ENCODE peak calls at places on chromosomes 4 and X, in ten cellular contexts. S, D, C, L, H, V, M, B, R and X are unnamed samples.
A peak's percentile ranks its signal among the peaks of the same experiment; 100 is the strongest.

GRCh38 chr4:31741321-31741720 is 1021.2 kb downstream of the PCDH7 start:
- DNase-seq in L (no peak), V (no peak), C (no peak), D (no peak), H (no peak), B (no peak), S (no peak), M (no peak), R (no peak), X (no peak)

GRCh38 chr4:110480031-110480549 is 4.1 kb downstream of the ENPEP start:
- DNase-seq in R (peak; percentile 19), S (no peak), C (peak; percentile 95), L (peak; percentile 78), M (no peak), V (no peak), D (no peak), B (peak; percentile 4), H (peak; percentile 94), X (peak; percentile 2)

GRCh38 chrX:119190251-119190651 is 45.8 kb upstream of the PGRMC1 start:
- DNase-seq in D (no peak), C (no peak), L (no peak), S (no peak), R (no peak), M (no peak), V (no peak), H (peak; percentile 37), B (no peak), X (no peak)

GRCh38 chr4:110152386-110152785 is 46.0 kb downstream of the ELOVL6 start:
- DNase-seq in M (no peak), S (no peak), L (no peak), H (no peak), B (no peak), V (no peak), C (no peak), D (no peak), R (no peak), X (no peak)

GRCh38 chr4:5990446-5991160 is 27.6 kb downstream of the C4orf50 start:
- DNase-seq in L (no peak), B (no peak), C (no peak), D (peak; percentile 5), M (no peak), V (no peak), H (no peak), S (no peak), R (no peak), X (no peak)

GRCh38 chrX:137423241-137423640 is 142.7 kb upstream of the ZIC3 start:
- DNase-seq in H (no peak), B (no peak), M (no peak), S (no peak), C (no peak), L (no peak), D (no peak), V (no peak), R (no peak), X (no peak)

GRCh38 chrX:132956421-132957210 is 1.8 kb downstream of the HS6ST2 start:
- DNase-seq in L (no peak), D (peak; percentile 55), C (no peak), S (no peak), R (peak; percentile 15), H (peak; percentile 1), V (peak; percentile 5), B (no peak), M (peak; percentile 14), X (no peak)

GRCh38 chrX:49176421-49177326 is 5.0 kb downstream of the PLP2 start:
- DNase-seq in M (no peak), V (peak; percentile 56), C (no peak), D (no peak), B (peak; percentile 74), R (no peak), L (no peak), S (no peak), H (no peak), X (no peak)

GRCh38 chr4:76213415-76214268 is at the start of gene SCARB2:
- DNase-seq in D (peak; percentile 91), H (peak; percentile 96), C (peak; percentile 89), M (peak; percentile 91), V (peak; percentile 80), B (peak; percentile 84), R (peak; percentile 94), S (peak; percentile 85), L (peak; percentile 59), X (peak; percentile 80)

GRCh38 chr4:76211769-76212168 is 1.9 kb downstream of the SCARB2 start:
- DNase-seq in C (no peak), S (no peak), B (no peak), H (peak; percentile 31), V (no peak), D (no peak), R (no peak), L (peak; percentile 0), M (no peak), X (no peak)

GRCh38 chr4:76210502-76210901 is 3.1 kb downstream of the SCARB2 start:
- DNase-seq in M (no peak), S (no peak), R (no peak), L (peak; percentile 4), C (no peak), D (no peak), H (peak; percentile 44), V (no peak), B (no peak), X (no peak)

GRCh38 chr4:76212851-76213414 is 691 bp downstream of the SCARB2 start:
- DNase-seq in C (peak; percentile 68), V (peak; percentile 9), B (peak; percentile 51), H (peak; percentile 61), S (no peak), D (no peak), R (no peak), M (no peak), L (peak; percentile 44), X (no peak)

DNA sequence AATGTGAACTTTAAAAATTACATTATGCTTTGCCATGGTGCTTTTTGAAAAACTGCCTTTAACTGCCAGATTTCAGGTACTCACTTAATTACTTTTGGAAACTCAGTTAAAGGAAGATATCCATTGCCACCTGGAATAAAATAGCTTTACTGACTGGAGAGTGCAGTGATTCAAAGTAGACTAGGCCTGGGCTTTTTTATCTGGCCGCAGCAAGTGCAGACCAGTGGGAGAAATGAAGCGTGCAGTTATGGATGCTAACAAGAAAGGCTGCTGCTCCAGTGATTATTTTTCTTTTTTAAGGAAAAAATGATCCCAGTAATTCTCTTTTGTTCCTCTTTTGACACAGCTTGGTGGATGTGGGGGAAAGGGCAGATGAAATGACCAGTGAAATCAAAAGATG is 1.3 kb downstream of the SCARB2 start:
- DNase-seq in B (no peak), L (no peak), V (no peak), D (no peak), C (peak; percentile 38), M (no peak), H (peak; percentile 48), S (no peak), R (no peak), X (no peak)
- H3K4me1 ChIP-seq in B (peaks cover 44% of the 10 kb centered on the region), L (peaks cover 28% of the 10 kb centered on the region), V (peaks cover 42% of the 10 kb centered on the region), D (peaks cover 17% of the 10 kb centered on the region), C (peaks cover 19% of the 10 kb centered on the region), M (peaks cover 87% of the 10 kb centered on the region), H (peaks cover 52% of the 10 kb centered on the region), S (peaks cover 76% of the 10 kb centered on the region), R (peaks cover 59% of the 10 kb centered on the region), X (peaks cover 31% of the 10 kb centered on the region)

GRCh38 chr4:174012135-174012923 is 271.1 kb downstream of the FBXO8 start:
- DNase-seq in V (no peak), B (no peak), H (peak; percentile 40), C (no peak), S (no peak), R (peak; percentile 24), D (no peak), M (no peak), L (peak; percentile 87), X (no peak)

GRCh38 chr4:174010547-174010946 is 272.9 kb downstream of the FBXO8 start:
- DNase-seq in D (no peak), L (no peak), V (no peak), R (no peak), C (no peak), M (no peak), B (no peak), H (no peak), S (no peak), X (no peak)

GRCh38 chr4:174018236-174018635 is 265.2 kb downstream of the FBXO8 start:
- DNase-seq in H (no peak), S (no peak), D (no peak), L (no peak), M (no peak), B (no peak), V (no peak), C (no peak), R (no peak), X (no peak)

DNA sequence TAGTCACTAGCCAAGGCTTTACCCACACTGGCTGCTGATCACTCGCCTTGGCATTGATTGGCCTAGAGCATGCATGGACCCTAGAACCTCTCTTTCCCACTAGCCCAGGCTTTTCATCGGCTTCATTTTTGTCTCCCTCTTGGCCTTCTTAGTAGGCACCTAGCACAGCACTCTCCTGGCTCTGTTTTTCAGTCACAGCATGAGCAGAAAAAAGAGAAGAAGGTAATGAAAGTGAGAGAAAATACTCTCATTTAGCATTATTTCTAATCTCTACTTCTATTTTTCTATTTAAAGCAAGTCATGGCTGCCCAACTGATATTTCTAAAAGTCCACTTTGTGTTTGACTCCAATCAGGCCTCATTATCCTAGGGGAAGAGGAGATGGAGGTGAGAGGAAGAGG is 267.2 kb downstream of the FBXO8 start:
- DNase-seq in C (no peak), B (no peak), M (no peak), R (no peak), L (no peak), H (no peak), V (no peak), S (no peak), D (no peak), X (no peak)
- H3K27ac ChIP-seq in C (no peak overlapping the region), B (no peak overlapping the region), M (no peak overlapping the region), R (no peak overlapping the region), L (no peak overlapping the region), H (no peak overlapping the region), V (no peak overlapping the region), S (no peak overlapping the region), D (no peak overlapping the region), X (no peak overlapping the region)

GRCh38 chr4:41375561-41375960 is 118.8 kb downstream of the UCHL1 start:
- DNase-seq in S (no peak), B (no peak), R (no peak), L (no peak), M (no peak), D (no peak), C (no peak), H (no peak), V (no peak), X (no peak)
- H3K4me1 ChIP-seq in S (peaks cover 39% of the 10 kb centered on the region), B (no peaks in the 10 kb centered on the region), R (no peaks in the 10 kb centered on the region), L (no peaks in the 10 kb centered on the region), M (peaks cover 17% of the 10 kb centered on the region), D (no peaks in the 10 kb centered on the region), C (no peaks in the 10 kb centered on the region), H (no peaks in the 10 kb centered on the region), V (peaks cover 24% of the 10 kb centered on the region), X (no peaks in the 10 kb centered on the region)

GRCh38 chr4:128528793-128529553 is 241.4 kb upstream of the PGRMC2 start:
- DNase-seq in L (peak; percentile 68), H (peak; percentile 98), C (peak; percentile 100), B (peak; percentile 85), D (no peak), V (peak; percentile 95), R (peak; percentile 74), S (no peak), M (no peak), X (peak; percentile 47)

GRCh38 chr4:128525939-128526630 is 238.5 kb upstream of the PGRMC2 start:
- DNase-seq in B (peak; percentile 43), M (no peak), C (peak; percentile 56), H (peak; percentile 71), V (no peak), S (no peak), D (no peak), R (no peak), L (peak; percentile 29), X (peak; percentile 75)

GRCh38 chr4:128528177-128528576 is 240.6 kb upstream of the PGRMC2 start:
- DNase-seq in C (peak; percentile 3), R (no peak), D (no peak), S (no peak), L (no peak), B (no peak), H (peak; percentile 13), M (no peak), V (no peak), X (no peak)

GRCh38 chr4:128525387-128525786 is 237.8 kb upstream of the PGRMC2 start:
- DNase-seq in B (peak; percentile 41), C (peak; percentile 78), M (no peak), R (no peak), L (peak; percentile 72), V (no peak), S (no peak), D (no peak), H (peak; percentile 91), X (peak; percentile 20)

GRCh38 chr4:128527356-128527755 is 239.7 kb upstream of the PGRMC2 start:
- DNase-seq in B (no peak), D (no peak), C (peak; percentile 90), R (no peak), S (no peak), M (no peak), V (no peak), H (peak; percentile 33), L (no peak), X (no peak)
- H3K27ac ChIP-seq in B (no peak overlapping the region), D (no peak overlapping the region), C (peak overlapping the region; percentile 23), R (no peak overlapping the region), S (peak overlapping the region; percentile 89), M (no peak overlapping the region), V (peak overlapping the region; percentile 99), H (peak overlapping the region; percentile 97), L (no peak overlapping the region), X (no peak overlapping the region)